ENCODE peak calls at places on chromosomes 11 and 22, in nine cellular contexts. One of them, this sample, is unnamed. For H3K4me1 and H3K79me2, the result is how much of the 10 kb centered on the place peaks cover.

GRCh38 chr11:1075341-1075911 is 752 bp downstream of the MUC2 start:
- DNase-seq in GM12878: no peak
- DNase-seq in neural progenitor cell: no peak
- DNase-seq in endothelial cell of umbilical vein: no peak
- DNase-seq in fibroblast of lung: no peak
- DNase-seq in H9: no peak
- DNase-seq in H1: no peak
- DNase-seq in K562: no peak
- DNase-seq in PC-3: no peak
- DNase-seq in this sample: no peak

GRCh38 chr11:102253018-102253775 is 64.1 kb upstream of the BIRC3 start:
- DNase-seq in PC-3: no peak
- DNase-seq in fibroblast of lung: no peak
- DNase-seq in K562: no peak
- DNase-seq in H1: no peak
- DNase-seq in GM12878: no peak
- DNase-seq in endothelial cell of umbilical vein: no peak
- DNase-seq in neural progenitor cell: no peak
- DNase-seq in H9: peak
- DNase-seq in this sample: no peak

GRCh38 chr11:19978668-19979518 is 181.4 kb downstream of the DBX1 start:
- DNase-seq in endothelial cell of umbilical vein: peak
- DNase-seq in H1: no peak
- DNase-seq in GM12878: peak
- DNase-seq in fibroblast of lung: peak
- DNase-seq in neural progenitor cell: no peak
- DNase-seq in H9: no peak
- DNase-seq in PC-3: peak
- DNase-seq in K562: peak
- DNase-seq in this sample: no peak

GRCh38 chr11:121104223-121104831 is 3.3 kb downstream of the TECTA start:
- DNase-seq in H9: peak
- DNase-seq in neural progenitor cell: no peak
- DNase-seq in K562: peak
- DNase-seq in PC-3: no peak
- DNase-seq in fibroblast of lung: no peak
- DNase-seq in endothelial cell of umbilical vein: no peak
- DNase-seq in H1: no peak
- DNase-seq in GM12878: no peak
- DNase-seq in this sample: peak

GRCh38 chr11:130817608-130817944 is 98.7 kb downstream of the SNX19 start:
- DNase-seq in PC-3: no peak
- DNase-seq in neural progenitor cell: no peak
- DNase-seq in K562: no peak
- DNase-seq in H9: no peak
- DNase-seq in H1: no peak
- DNase-seq in endothelial cell of umbilical vein: no peak
- DNase-seq in GM12878: no peak
- DNase-seq in fibroblast of lung: peak
- DNase-seq in this sample: no peak

GRCh38 chr11:6650980-6651379 is 4.6 kb downstream of the DCHS1 start:
- DNase-seq in H9: no peak
- DNase-seq in PC-3: peak
- DNase-seq in H1: no peak
- DNase-seq in fibroblast of lung: no peak
- DNase-seq in K562: peak
- DNase-seq in endothelial cell of umbilical vein: no peak
- DNase-seq in neural progenitor cell: no peak
- DNase-seq in GM12878: no peak
- DNase-seq in this sample: no peak

GRCh38 chr22:17597217-17597616 is 31.3 kb downstream of the ATP6V1E1 start:
- DNase-seq in H1: no peak
- DNase-seq in GM12878: no peak
- DNase-seq in H9: no peak
- DNase-seq in fibroblast of lung: no peak
- DNase-seq in K562: no peak
- DNase-seq in PC-3: no peak
- DNase-seq in endothelial cell of umbilical vein: no peak
- DNase-seq in neural progenitor cell: no peak
- DNase-seq in this sample: no peak

GRCh38 chr22:33271390-33272161 is 213.4 kb upstream of the SYN3 start:
- DNase-seq in H1: no peak
- DNase-seq in K562: no peak
- DNase-seq in endothelial cell of umbilical vein: no peak
- DNase-seq in PC-3: no peak
- DNase-seq in neural progenitor cell: peak
- DNase-seq in fibroblast of lung: peak
- DNase-seq in GM12878: peak
- DNase-seq in H9: no peak
- DNase-seq in this sample: peak

GRCh38 chr22:44182591-44183588 is 2.2 kb downstream of the PARVG start:
- DNase-seq in K562: no peak
- DNase-seq in GM12878: no peak
- DNase-seq in H1: no peak
- DNase-seq in neural progenitor cell: no peak
- DNase-seq in H9: no peak
- DNase-seq in endothelial cell of umbilical vein: no peak
- DNase-seq in fibroblast of lung: no peak
- DNase-seq in PC-3: no peak
- DNase-seq in this sample: no peak

GRCh38 chr11:114440971-114441810 is 1.9 kb downstream of the REXO2 start:
- DNase-seq in H9: no peak
- DNase-seq in neural progenitor cell: no peak
- DNase-seq in PC-3: peak
- DNase-seq in K562: no peak
- DNase-seq in fibroblast of lung: peak
- DNase-seq in GM12878: no peak
- DNase-seq in H1: no peak
- DNase-seq in endothelial cell of umbilical vein: peak
- DNase-seq in this sample: no peak

GRCh38 chr11:65478411-65479183 is 20.2 kb upstream of the MALAT1 start:
- DNase-seq in H1: no peak
- DNase-seq in PC-3: no peak
- DNase-seq in K562: peak
- DNase-seq in GM12878: no peak
- DNase-seq in neural progenitor cell: peak
- DNase-seq in H9: no peak
- DNase-seq in fibroblast of lung: peak
- DNase-seq in endothelial cell of umbilical vein: no peak
- DNase-seq in this sample: no peak

GRCh38 chr22:45470871-45471270 is 31.8 kb upstream of the FBLN1 start:
- DNase-seq in PC-3: no peak
- DNase-seq in H1: no peak
- DNase-seq in endothelial cell of umbilical vein: no peak
- DNase-seq in fibroblast of lung: no peak
- DNase-seq in K562: no peak
- DNase-seq in neural progenitor cell: peak
- DNase-seq in H9: no peak
- DNase-seq in GM12878: no peak
- DNase-seq in this sample: no peak

GRCh38 chr11:75246006-75246672 is 5.6 kb downstream of the TPBGL start:
- DNase-seq in PC-3: no peak
- DNase-seq in neural progenitor cell: no peak
- DNase-seq in H9: peak
- DNase-seq in K562: no peak
- DNase-seq in GM12878: no peak
- DNase-seq in fibroblast of lung: no peak
- DNase-seq in endothelial cell of umbilical vein: no peak
- DNase-seq in H1: no peak
- DNase-seq in this sample: no peak

GRCh38 chr22:49951678-49951985 is 8.9 kb upstream of the PIM3 start:
- DNase-seq in H1: no peak
- DNase-seq in endothelial cell of umbilical vein: no peak
- DNase-seq in fibroblast of lung: no peak
- DNase-seq in H9: no peak
- DNase-seq in K562: no peak
- DNase-seq in neural progenitor cell: no peak
- DNase-seq in PC-3: no peak
- DNase-seq in GM12878: no peak
- DNase-seq in this sample: no peak

GRCh38 chr22:44955102-44955501 is 54.7 kb downstream of the PHF21B start:
- DNase-seq in PC-3: no peak
- DNase-seq in H9: no peak
- DNase-seq in fibroblast of lung: no peak
- DNase-seq in endothelial cell of umbilical vein: no peak
- DNase-seq in GM12878: peak
- DNase-seq in H1: no peak
- DNase-seq in neural progenitor cell: no peak
- DNase-seq in K562: no peak
- DNase-seq in this sample: no peak

GRCh38 chr22:44901301-44901700 is 108.5 kb downstream of the PHF21B start:
- DNase-seq in PC-3: no peak
- DNase-seq in endothelial cell of umbilical vein: no peak
- DNase-seq in K562: no peak
- DNase-seq in GM12878: no peak
- DNase-seq in H9: no peak
- DNase-seq in H1: no peak
- DNase-seq in neural progenitor cell: no peak
- DNase-seq in fibroblast of lung: peak
- DNase-seq in this sample: no peak

GRCh38 chr11:37849731-37850130 is 1251.7 kb upstream of the RAG2 start:
- DNase-seq in neural progenitor cell: no peak
- DNase-seq in PC-3: no peak
- DNase-seq in H1: no peak
- DNase-seq in K562: no peak
- DNase-seq in endothelial cell of umbilical vein: no peak
- DNase-seq in H9: no peak
- DNase-seq in fibroblast of lung: peak
- DNase-seq in GM12878: no peak
- DNase-seq in this sample: no peak

GRCh38 chr11:76161261-76161961 is 44.9 kb downstream of the WNT11 start:
- DNase-seq in neural progenitor cell: peak
- DNase-seq in fibroblast of lung: no peak
- DNase-seq in K562: peak
- DNase-seq in H1: no peak
- DNase-seq in PC-3: no peak
- DNase-seq in H9: no peak
- DNase-seq in GM12878: no peak
- DNase-seq in endothelial cell of umbilical vein: no peak
- DNase-seq in this sample: no peak

DNA sequence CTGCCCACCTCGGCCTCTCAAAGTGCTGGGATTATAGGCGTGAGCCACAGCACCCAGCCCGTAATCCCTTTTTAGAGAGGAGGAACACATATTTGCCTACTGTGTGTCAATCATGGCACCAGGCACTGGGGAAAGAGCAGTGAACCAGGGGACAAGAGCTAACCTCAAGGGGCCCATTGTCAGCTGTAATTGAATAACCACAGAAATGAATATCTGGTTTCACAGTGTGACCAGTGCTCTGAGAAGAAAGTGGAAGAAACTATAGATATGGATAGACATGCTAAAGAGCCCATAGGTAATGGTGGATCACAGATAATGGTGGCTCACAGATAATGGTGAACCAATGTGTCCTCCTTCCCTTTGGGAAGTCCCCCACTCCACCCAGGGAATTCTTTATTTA is 8.6 kb upstream of the KCTD14 start:
- DNase-seq in PC-3: no peak
- DNase-seq in fibroblast of lung: no peak
- DNase-seq in K562: no peak
- DNase-seq in H9: no peak
- DNase-seq in H1: no peak
- DNase-seq in neural progenitor cell: no peak
- DNase-seq in GM12878: peak
- DNase-seq in endothelial cell of umbilical vein: no peak
- DNase-seq in this sample: peak
- H3K4me1 ChIP-seq in PC-3: under half
- H3K4me1 ChIP-seq in fibroblast of lung: under half
- H3K4me1 ChIP-seq in K562: under half
- H3K4me1 ChIP-seq in H9: under half
- H3K4me1 ChIP-seq in H1: under half
- H3K4me1 ChIP-seq in neural progenitor cell: under half
- H3K4me1 ChIP-seq in GM12878: under half
- H3K4me1 ChIP-seq in endothelial cell of umbilical vein: under half
- H3K4me1 ChIP-seq in this sample: under half

DNA sequence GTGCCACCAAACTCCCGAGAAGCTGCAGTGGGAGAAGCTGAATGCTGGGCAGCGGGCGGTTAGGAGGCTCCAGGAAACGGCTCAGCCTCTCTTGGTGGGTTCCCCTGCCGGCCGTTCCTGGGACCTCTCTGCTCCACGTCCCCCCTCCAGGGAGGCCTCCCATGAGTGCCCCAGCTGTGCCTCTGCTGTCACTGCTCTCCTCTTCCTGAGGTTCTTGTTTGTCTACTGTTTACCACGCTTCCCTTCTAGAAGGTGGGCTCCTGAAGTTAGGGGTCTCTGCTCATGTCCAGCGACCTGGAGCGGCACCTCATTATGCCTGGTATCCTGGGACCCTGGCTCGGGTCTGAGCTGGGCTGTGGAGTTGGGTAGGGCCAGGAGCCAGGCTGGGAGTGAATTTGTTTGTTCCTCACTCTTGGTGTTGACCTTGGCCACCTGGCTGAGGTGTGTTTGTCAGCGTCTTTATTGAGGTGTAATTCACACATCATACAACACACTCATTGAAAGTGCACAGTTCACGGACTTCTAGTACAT is 37.8 kb upstream of the GRAMD4 start:
- DNase-seq in neural progenitor cell: no peak
- DNase-seq in K562: no peak
- DNase-seq in PC-3: no peak
- DNase-seq in GM12878: no peak
- DNase-seq in fibroblast of lung: no peak
- DNase-seq in H9: peak
- DNase-seq in endothelial cell of umbilical vein: no peak
- DNase-seq in H1: no peak
- DNase-seq in this sample: no peak
- H3K9ac ChIP-seq in neural progenitor cell: no peak
- H3K9ac ChIP-seq in K562: peak
- H3K9ac ChIP-seq in PC-3: no peak
- H3K9ac ChIP-seq in GM12878: no peak
- H3K9ac ChIP-seq in fibroblast of lung: no peak
- H3K9ac ChIP-seq in H9: no peak
- H3K9ac ChIP-seq in endothelial cell of umbilical vein: no peak
- H3K9ac ChIP-seq in H1: no peak
- H3K9ac ChIP-seq in this sample: no peak

DNA sequence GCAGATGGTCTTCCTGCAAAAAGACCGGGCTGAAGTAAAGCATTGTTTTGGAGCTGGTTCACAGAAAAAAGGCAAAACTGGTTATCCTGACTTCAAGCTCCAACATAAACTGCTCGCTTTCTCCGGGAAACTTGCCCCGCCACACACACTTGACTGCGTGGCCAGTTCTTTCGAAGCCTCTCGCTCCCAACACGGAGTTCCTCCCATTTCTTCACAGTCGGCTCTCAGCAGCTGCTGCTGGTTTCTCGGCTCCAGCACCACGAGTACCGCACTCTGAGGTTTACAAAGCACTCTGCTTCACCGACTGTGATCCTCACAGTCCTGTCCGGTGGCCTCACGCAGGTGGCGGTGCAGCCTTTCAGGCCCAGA is 246 bp downstream of the CHEK1 start:
- DNase-seq in H1: no peak
- DNase-seq in H9: no peak
- DNase-seq in GM12878: no peak
- DNase-seq in neural progenitor cell: no peak
- DNase-seq in PC-3: no peak
- DNase-seq in endothelial cell of umbilical vein: no peak
- DNase-seq in fibroblast of lung: no peak
- DNase-seq in K562: no peak
- DNase-seq in this sample: no peak
- H3K79me2 ChIP-seq in H1: under half
- H3K79me2 ChIP-seq in H9: under half
- H3K79me2 ChIP-seq in GM12878: under half
- H3K79me2 ChIP-seq in neural progenitor cell: under half
- H3K79me2 ChIP-seq in PC-3: under half
- H3K79me2 ChIP-seq in endothelial cell of umbilical vein: under half
- H3K79me2 ChIP-seq in fibroblast of lung: under half
- H3K79me2 ChIP-seq in K562: under half
- H3K79me2 ChIP-seq in this sample: under half

GRCh38 chr11:34483475-34483874 is 30.1 kb downstream of the ELF5 start:
- DNase-seq in endothelial cell of umbilical vein: no peak
- DNase-seq in GM12878: no peak
- DNase-seq in H9: no peak
- DNase-seq in H1: no peak
- DNase-seq in neural progenitor cell: no peak
- DNase-seq in PC-3: no peak
- DNase-seq in fibroblast of lung: no peak
- DNase-seq in K562: no peak
- DNase-seq in this sample: no peak
- H3K4me1 ChIP-seq in endothelial cell of umbilical vein: under half
- H3K4me1 ChIP-seq in GM12878: under half
- H3K4me1 ChIP-seq in H9: under half
- H3K4me1 ChIP-seq in H1: under half
- H3K4me1 ChIP-seq in neural progenitor cell: under half
- H3K4me1 ChIP-seq in PC-3: under half
- H3K4me1 ChIP-seq in fibroblast of lung: under half
- H3K4me1 ChIP-seq in K562: under half
- H3K4me1 ChIP-seq in this sample: under half